ENCODE peak calls at places on chromosomes 1 and 21, in four cellular contexts. One of them, this sample, is unnamed. For H3K4me1, the result is how much of the 10 kb centered on the place peaks cover.

GRCh38 chr1:151479462-151479861 is 20.2 kb upstream of the POGZ start:
- DNase-seq in psoas muscle: no peak
- DNase-seq in stomach: no peak
- DNase-seq in left lung: no peak
- DNase-seq in this sample: no peak

GRCh38 chr1:30911061-30911954 is 2.8 kb upstream of the SDC3 start:
- DNase-seq in psoas muscle: peak
- DNase-seq in stomach: peak
- DNase-seq in left lung: peak
- DNase-seq in this sample: peak

GRCh38 chr1:981955-982558 is at the start of gene PERM1:
- DNase-seq in psoas muscle: peak
- DNase-seq in stomach: no peak
- DNase-seq in left lung: no peak
- DNase-seq in this sample: no peak

GRCh38 chr1:208069317-208069716 is 158.4 kb upstream of the CD34 start:
- DNase-seq in psoas muscle: no peak
- DNase-seq in stomach: no peak
- DNase-seq in left lung: no peak
- DNase-seq in this sample: peak

GRCh38 chr1:229848762-229849677 is 218.0 kb upstream of the GALNT2 start:
- DNase-seq in psoas muscle: no peak
- DNase-seq in stomach: no peak
- DNase-seq in left lung: no peak
- DNase-seq in this sample: peak

GRCh38 chr1:147585640-147586383 is 44.5 kb downstream of the BCL9 start:
- DNase-seq in psoas muscle: no peak
- DNase-seq in stomach: no peak
- DNase-seq in left lung: no peak
- DNase-seq in this sample: no peak

GRCh38 chr1:225578247-225578646 is 74.7 kb downstream of the ENAH start:
- DNase-seq in psoas muscle: no peak
- DNase-seq in stomach: no peak
- DNase-seq in left lung: no peak
- DNase-seq in this sample: no peak

GRCh38 chr1:15068152-15068551 is 85.4 kb upstream of the TMEM51 start:
- DNase-seq in psoas muscle: no peak
- DNase-seq in stomach: no peak
- DNase-seq in left lung: no peak
- DNase-seq in this sample: no peak

GRCh38 chr21:26388731-26389231 is 184.3 kb downstream of the CYYR1 start:
- DNase-seq in psoas muscle: no peak
- DNase-seq in stomach: no peak
- DNase-seq in left lung: no peak
- DNase-seq in this sample: peak

GRCh38 chr1:154953611-154954038 is 2.3 kb downstream of the PBXIP1 start:
- DNase-seq in psoas muscle: no peak
- DNase-seq in stomach: no peak
- DNase-seq in left lung: no peak
- DNase-seq in this sample: no peak

GRCh38 chr21:46096997-46097825 is 701 bp upstream of the COL6A2 start:
- DNase-seq in psoas muscle: peak
- DNase-seq in stomach: peak
- DNase-seq in left lung: no peak
- DNase-seq in this sample: peak
- H3K4me3 ChIP-seq in psoas muscle: peak
- H3K4me3 ChIP-seq in stomach: peak
- H3K4me3 ChIP-seq in left lung: peak
- H3K4me3 ChIP-seq in this sample: peak

DNA sequence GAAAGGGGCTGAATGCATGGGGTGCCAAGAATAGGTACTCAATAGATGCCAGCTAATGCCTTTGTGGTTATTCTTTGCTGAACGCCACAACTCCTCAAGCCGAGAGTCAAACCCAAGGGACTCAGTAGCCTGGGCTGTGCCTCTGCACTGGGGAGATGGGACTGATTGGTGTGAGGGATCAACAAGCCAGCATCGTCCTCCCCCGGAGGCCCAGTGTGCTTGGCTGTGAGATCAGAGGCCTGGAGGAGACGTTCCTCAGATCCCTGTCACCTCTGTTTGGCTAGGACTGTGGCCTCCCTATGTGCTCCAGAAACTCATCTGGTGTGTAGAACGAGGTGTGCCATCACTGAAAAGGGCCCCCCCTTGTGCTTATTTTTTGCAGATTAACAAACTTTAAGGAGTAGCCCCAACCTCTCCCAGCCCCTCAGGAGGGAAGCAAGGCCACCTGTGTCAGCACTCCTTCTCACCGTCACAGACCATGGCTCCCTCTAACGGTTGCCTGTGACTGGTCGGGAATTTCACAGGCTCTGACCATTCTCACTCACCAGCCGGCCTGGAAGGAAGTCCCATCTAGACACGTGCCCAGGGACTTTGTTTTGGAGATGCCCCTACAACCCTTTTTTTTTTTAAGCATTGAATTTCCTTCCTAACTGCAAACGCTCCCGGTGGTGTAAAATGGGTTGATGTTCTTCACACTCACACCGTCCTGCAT is 194.0 kb upstream of the VAMP3 start:
- DNase-seq in psoas muscle: peak
- DNase-seq in stomach: no peak
- DNase-seq in left lung: peak
- DNase-seq in this sample: peak
- TF ChIP-seq CTCF in psoas muscle: no peak
- TF ChIP-seq CTCF in stomach: peak
- TF ChIP-seq CTCF in left lung: no peak
- TF ChIP-seq CTCF in this sample: peak

GRCh38 chr1:234722267-234722704 is 112.3 kb upstream of the IRF2BP2 start:
- DNase-seq in psoas muscle: no peak
- DNase-seq in stomach: no peak
- DNase-seq in left lung: no peak
- DNase-seq in this sample: no peak
- H3K4me1 ChIP-seq in psoas muscle: half or more
- H3K4me1 ChIP-seq in stomach: half or more
- H3K4me1 ChIP-seq in left lung: half or more
- H3K4me1 ChIP-seq in this sample: half or more

DNA sequence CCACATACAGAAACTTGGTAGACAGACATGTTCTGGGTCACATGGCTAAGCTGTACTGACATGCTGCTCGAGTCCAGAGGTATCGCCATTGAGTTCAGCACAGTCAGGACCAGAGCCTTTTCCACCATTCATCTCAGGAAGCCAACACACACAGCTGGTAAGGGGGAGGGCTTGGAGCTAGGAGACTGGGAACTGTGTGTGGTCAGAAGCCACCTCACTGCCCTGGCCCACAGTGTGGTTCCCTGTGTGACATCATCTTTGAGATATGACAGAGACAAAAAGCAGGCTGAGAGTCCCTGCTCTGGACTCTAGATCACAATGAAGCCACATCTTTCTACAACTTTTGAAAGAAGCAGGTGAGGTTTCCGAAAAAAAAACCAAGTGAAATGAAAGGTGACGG is 107.2 kb downstream of the SIM2 start:
- DNase-seq in psoas muscle: no peak
- DNase-seq in stomach: no peak
- DNase-seq in left lung: no peak
- DNase-seq in this sample: no peak
- H3K4me3 ChIP-seq in psoas muscle: no peak
- H3K4me3 ChIP-seq in stomach: no peak
- H3K4me3 ChIP-seq in left lung: no peak
- H3K4me3 ChIP-seq in this sample: no peak

GRCh38 chr1:7516341-7516740 is 254.8 kb upstream of the VAMP3 start:
- DNase-seq in psoas muscle: peak
- DNase-seq in stomach: no peak
- DNase-seq in left lung: no peak
- DNase-seq in this sample: peak
- TF ChIP-seq CTCF in psoas muscle: no peak
- TF ChIP-seq CTCF in stomach: no peak
- TF ChIP-seq CTCF in left lung: no peak
- TF ChIP-seq CTCF in this sample: peak

GRCh38 chr1:64563958-64564565 is 94.1 kb downstream of the CACHD1 start:
- DNase-seq in psoas muscle: no peak
- DNase-seq in stomach: no peak
- DNase-seq in left lung: no peak
- DNase-seq in this sample: no peak

GRCh38 chr1:64570267-64570666 is 100.3 kb downstream of the CACHD1 start:
- DNase-seq in psoas muscle: no peak
- DNase-seq in stomach: no peak
- DNase-seq in left lung: no peak
- DNase-seq in this sample: no peak

GRCh38 chr1:64569376-64569775 is 99.4 kb downstream of the CACHD1 start:
- DNase-seq in psoas muscle: no peak
- DNase-seq in stomach: no peak
- DNase-seq in left lung: no peak
- DNase-seq in this sample: no peak

GRCh38 chr1:64561993-64562392 is 92.1 kb downstream of the CACHD1 start:
- DNase-seq in psoas muscle: no peak
- DNase-seq in stomach: no peak
- DNase-seq in left lung: no peak
- DNase-seq in this sample: no peak

GRCh38 chr1:64564891-64565290 is 95.0 kb downstream of the CACHD1 start:
- DNase-seq in psoas muscle: no peak
- DNase-seq in stomach: no peak
- DNase-seq in left lung: no peak
- DNase-seq in this sample: no peak
- H3K4me1 ChIP-seq in psoas muscle: under half
- H3K4me1 ChIP-seq in stomach: under half
- H3K4me1 ChIP-seq in left lung: under half
- H3K4me1 ChIP-seq in this sample: under half

GRCh38 chr1:43796111-43796581 is 88.8 kb downstream of the ST3GAL3 start:
- DNase-seq in psoas muscle: no peak
- DNase-seq in stomach: no peak
- DNase-seq in left lung: no peak
- DNase-seq in this sample: no peak
- H3K4me3 ChIP-seq in psoas muscle: no peak
- H3K4me3 ChIP-seq in stomach: no peak
- H3K4me3 ChIP-seq in left lung: no peak
- H3K4me3 ChIP-seq in this sample: no peak

This sample was measured in BE2C.